ENCODE peak calls at places on chromosome 21, in four cellular contexts. E is WTC11, O is left ventricle myocardium inferior, W is neural crest cell. K is an unnamed sample.

GRCh38 chr21:42381347-42381984 is 14.4 kb downstream of the TMPRSS3 start:
- DNase-seq in W (no peak), O (no peak), E (peak; percentile 55), K (no peak)

GRCh38 chr21:36478207-36478701 is 1.7 kb downstream of the CLDN14 start:
- DNase-seq in E (no peak), O (no peak), W (no peak), K (no peak)

GRCh38 chr21:45791562-45792418 is 148.3 kb downstream of the PCBP3 start:
- DNase-seq in E (no peak), W (no peak), O (no peak), K (no peak)

GRCh38 chr21:42592156-42592820 is 61.1 kb upstream of the PDE9A start:
- DNase-seq in W (no peak), E (no peak), O (no peak), K (no peak)

GRCh38 chr21:45255381-45256020 is 32.2 kb downstream of the POFUT2 start:
- DNase-seq in W (no peak), O (no peak), E (no peak), K (no peak)

GRCh38 chr21:21003701-21004100 is 5.5 kb downstream of the NCAM2 start:
- DNase-seq in W (no peak), O (no peak), E (peak; percentile 24), K (no peak)

GRCh38 chr21:25039461-25040380 is 567.6 kb downstream of the MRPL39 start:
- DNase-seq in O (no peak), W (no peak), E (no peak), K (no peak)

GRCh38 chr21:15422761-15423160 is 307.0 kb upstream of the USP25 start:
- DNase-seq in O (no peak), E (no peak), W (no peak), K (no peak)

GRCh38 chr21:44802396-44803153 is 955 bp upstream of the UBE2G2 start:
- DNase-seq in W (no peak), O (no peak), E (no peak), K (no peak)

GRCh38 chr21:42837421-42838211 is 41.7 kb downstream of the WDR4 start:
- DNase-seq in O (peak; percentile 13), W (no peak), E (peak; percentile 44), K (peak; percentile 8)

GRCh38 chr21:46199436-46200373 is 15.4 kb upstream of the SPATC1L start:
- DNase-seq in E (no peak), W (no peak), O (no peak), K (no peak)

GRCh38 chr21:44984792-44985440 is 45.1 kb downstream of the SLX9 start:
- DNase-seq in W (no peak), E (peak; percentile 23), O (peak; percentile 16), K (no peak)

GRCh38 chr21:17673261-17674020 is 60.7 kb upstream of the BTG3 start:
- DNase-seq in E (no peak), W (no peak), O (no peak), K (no peak)

GRCh38 chr21:41953831-41954653 is at the start of gene C2CD2:
- DNase-seq in O (peak; percentile 77), W (peak; percentile 37), E (peak; percentile 72), K (no peak)

GRCh38 chr21:45366931-45367401 is 38.0 kb upstream of the COL18A1 start:
- DNase-seq in W (no peak), E (no peak), O (peak; percentile 72), K (no peak)

GRCh38 chr21:27814226-27814625 is 847.3 kb upstream of the ADAMTS5 start:
- DNase-seq in O (no peak), E (no peak), W (no peak), K (no peak)

GRCh38 chr21:44780140-44780508 is 21.5 kb downstream of the UBE2G2 start:
- DNase-seq in W (no peak), O (no peak), E (no peak), K (no peak)

GRCh38 chr21:34076835-34077234 is 3.5 kb downstream of the MRPS6 start:
- DNase-seq in E (no peak), O (no peak), W (no peak), K (no peak)

GRCh38 chr21:35448876-35449599 is 399.9 kb upstream of the RUNX1 start:
- DNase-seq in W (no peak), O (no peak), E (no peak), K (no peak)

GRCh38 chr21:43975469-43976098 is 36.5 kb upstream of the TRAPPC10 start:
- DNase-seq in W (peak; percentile 75), O (peak; percentile 76), E (peak; percentile 87), K (peak; percentile 74)

GRCh38 chr21:35850029-35850428 is 210.3 kb downstream of the SETD4 start:
- DNase-seq in W (no peak), E (no peak), O (no peak), K (no peak)

GRCh38 chr21:25562660-25563059 is 44.6 kb downstream of the MRPL39 start:
- DNase-seq in O (no peak), E (no peak), W (no peak), K (no peak)

GRCh38 chr21:20308586-20308985 is 689.6 kb upstream of the NCAM2 start:
- DNase-seq in O (no peak), E (no peak), W (no peak), K (no peak)

GRCh38 chr21:28445081-28445830 is 547.4 kb downstream of the LTN1 start:
- DNase-seq in O (no peak), E (no peak), W (no peak), K (no peak)

GRCh38 chr21:36241717-36242116 is 78.3 kb upstream of the MORC3 start:
- DNase-seq in E (no peak), W (no peak), O (no peak), K (no peak)

GRCh38 chr21:24023936-24024335 is 1583.3 kb downstream of the MRPL39 start:
- DNase-seq in O (no peak), W (no peak), E (no peak), K (no peak)

GRCh38 chr21:45455321-45456013 is 50.5 kb downstream of the COL18A1 start:
- DNase-seq in O (peak; percentile 55), E (no peak), W (no peak), K (no peak)

GRCh38 chr21:34340062-34340461 is 23.7 kb upstream of the KCNE2 start:
- DNase-seq in W (no peak), E (no peak), O (no peak), K (no peak)

GRCh38 chr21:14830307-14830706 is 234.5 kb downstream of the NRIP1 start:
- DNase-seq in O (no peak), E (no peak), W (no peak), K (no peak)

GRCh38 chr21:35969281-35969680 is 91.0 kb downstream of the SETD4 start:
- DNase-seq in W (no peak), E (no peak), O (no peak), K (no peak)

GRCh38 chr21:34771512-34772028 is 102.8 kb downstream of the CLIC6 start:
- DNase-seq in E (no peak), O (no peak), W (no peak), K (no peak)

GRCh38 chr21:18499761-18500376 is 96.3 kb upstream of the TMPRSS15 start:
- DNase-seq in O (peak; percentile 12), W (peak; percentile 67), E (peak; percentile 63), K (no peak)

GRCh38 chr21:44394733-44395132 is 41.3 kb downstream of the TRPM2 start:
- DNase-seq in W (no peak), O (no peak), E (no peak), K (no peak)

GRCh38 chr21:42473495-42474042 is 22.5 kb downstream of the RSPH1 start:
- DNase-seq in E (no peak), O (no peak), W (no peak), K (no peak)

GRCh38 chr21:25895565-25896205 is 160.9 kb downstream of the GABPA start:
- DNase-seq in W (no peak), E (no peak), O (no peak), K (no peak)

GRCh38 chr21:20701235-20701634 is 297.0 kb upstream of the NCAM2 start:
- DNase-seq in W (no peak), E (no peak), O (no peak), K (no peak)

GRCh38 chr21:45598666-45599065 is 44.9 kb upstream of the PCBP3 start:
- DNase-seq in E (peak; percentile 2), W (no peak), O (no peak), K (no peak)

DNA sequence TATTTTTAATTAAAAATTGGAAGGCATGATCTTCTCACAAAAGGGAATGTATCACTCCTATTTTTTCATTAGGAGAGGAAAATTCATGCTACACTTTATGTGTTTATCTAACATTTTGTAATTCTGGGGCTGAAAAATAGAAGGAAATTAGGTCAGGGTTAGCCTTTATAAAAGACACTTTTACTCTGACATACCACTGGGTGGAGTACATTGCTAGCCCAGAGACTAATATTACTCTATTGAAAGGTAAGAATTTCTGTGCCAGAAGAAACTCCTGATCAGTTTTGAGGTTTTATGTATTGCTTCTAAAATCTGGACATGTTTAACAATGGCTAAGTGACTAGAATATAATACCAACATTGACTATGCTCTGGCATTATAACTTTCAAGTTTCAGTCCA is 724.6 kb downstream of the USP25 start:
- DNase-seq in W (no peak), E (no peak), O (no peak), K (no peak)
- TF ChIP-seq CTCF in W (peak; percentile 53), E (no peak), O (peak; percentile 57), K (no peak)

DNA sequence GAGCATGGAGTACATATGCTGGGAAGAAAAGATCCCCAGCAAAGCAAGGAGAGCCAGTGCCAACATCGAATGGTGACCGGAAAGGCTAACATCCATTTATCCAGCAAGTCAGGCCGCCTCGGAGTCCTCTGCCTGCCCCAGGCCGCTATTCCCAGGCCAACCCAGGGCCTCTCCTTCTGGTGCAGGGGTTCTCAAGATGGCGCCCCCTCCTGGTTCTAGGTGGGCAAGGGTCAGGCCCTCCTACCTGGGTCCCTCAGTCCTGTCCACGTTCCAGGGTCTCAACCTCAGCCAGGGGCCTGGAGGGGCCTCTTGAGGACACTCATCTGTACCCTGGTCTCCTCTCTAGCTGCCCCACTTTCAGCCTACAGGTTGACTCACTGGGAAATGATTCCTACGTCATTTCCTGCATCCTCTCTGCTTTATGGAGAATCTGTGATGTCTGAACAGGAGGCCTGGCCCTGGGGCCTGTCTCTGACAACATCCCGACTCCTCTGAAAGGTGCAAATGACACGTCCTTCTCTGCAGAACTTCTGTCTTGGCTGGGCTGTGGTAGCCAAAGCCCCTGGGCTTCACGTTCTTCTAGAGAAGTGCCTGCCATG is 145.3 kb downstream of the PSMG1 start:
- DNase-seq in O (no peak), E (peak; percentile 78), W (no peak), K (no peak)
- TF ChIP-seq CTCF in O (no peak), E (peak; percentile 53), W (no peak), K (no peak)

DNA sequence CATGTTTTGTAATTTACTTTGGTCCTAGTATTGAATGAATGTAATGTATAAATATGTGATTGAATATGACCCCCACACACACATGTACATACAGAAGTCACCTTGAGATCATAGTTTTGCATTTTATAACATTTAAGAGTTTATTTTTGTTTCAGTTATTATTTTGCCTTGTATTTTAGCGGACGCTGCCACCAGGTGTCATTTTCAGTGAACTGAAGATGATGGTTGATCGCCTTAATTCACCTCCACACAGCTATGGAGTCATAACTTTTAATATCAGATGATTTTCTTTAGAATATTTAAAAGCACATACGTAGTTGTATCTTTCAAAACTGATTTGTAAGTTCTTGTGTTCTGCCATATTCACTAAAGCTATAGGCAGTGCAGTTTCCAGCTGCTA is 130.4 kb downstream of the DYRK1A start:
- DNase-seq in E (no peak), W (no peak), O (no peak), K (no peak)
- TF ChIP-seq CTCF in E (no peak), W (peak; percentile 56), O (peak; percentile 44), K (no peak)

DNA sequence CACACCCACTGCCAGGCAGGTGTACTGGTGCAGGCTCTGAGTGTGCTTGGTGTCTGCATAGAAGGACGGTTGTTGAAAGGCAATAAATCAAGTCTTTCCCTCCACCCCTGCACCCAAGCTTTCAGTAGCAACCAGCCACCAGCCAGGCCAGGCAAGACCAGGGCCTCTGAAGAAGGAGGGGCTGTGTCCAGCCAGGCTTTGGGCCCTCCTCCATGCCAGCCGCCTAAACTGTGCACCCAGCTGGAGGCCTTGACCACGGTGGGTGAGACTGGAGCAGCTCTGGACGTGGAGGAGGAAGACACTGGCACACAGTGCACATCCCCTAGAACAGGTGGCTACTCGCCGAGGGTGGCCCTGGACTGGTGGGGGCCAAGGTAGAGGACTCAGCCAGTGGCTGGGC is 4.9 kb downstream of the OLIG2 start:
- DNase-seq in W (no peak), E (no peak), O (no peak), K (no peak)
- TF ChIP-seq CTCF in W (no peak), E (no peak), O (no peak), K (no peak)

K was measured in natural killer cell.